ENCODE peak calls at places on chromosomes 4 and X, in eight cellular contexts. One of them, this sample, is unnamed.

GRCh38 chr4:109574931-109575804 is 15.1 kb downstream of the MCUB start:
- DNase-seq in ELF-1: no peak
- DNase-seq in AG04450: no peak
- DNase-seq in activated naive CD8-positive, alpha-beta T cell treated with anti-CD3 and anti-CD28 coated beads for 36 hours: no peak
- DNase-seq in NT2/D1: no peak
- DNase-seq in psoas muscle: no peak
- DNase-seq in NCI-H2081: peak
- DNase-seq in kidney epithelial cell: no peak
- DNase-seq in this sample: no peak

GRCh38 chr4:108650212-108651067 is at the start of gene OSTC:
- DNase-seq in ELF-1: peak
- DNase-seq in AG04450: peak
- DNase-seq in activated naive CD8-positive, alpha-beta T cell treated with anti-CD3 and anti-CD28 coated beads for 36 hours: peak
- DNase-seq in NT2/D1: peak
- DNase-seq in psoas muscle: peak
- DNase-seq in NCI-H2081: peak
- DNase-seq in kidney epithelial cell: peak
- DNase-seq in this sample: peak

GRCh38 chr4:12588572-12588971 is 895.6 kb downstream of the RAB28 start:
- DNase-seq in ELF-1: no peak
- DNase-seq in AG04450: no peak
- DNase-seq in activated naive CD8-positive, alpha-beta T cell treated with anti-CD3 and anti-CD28 coated beads for 36 hours: no peak
- DNase-seq in NT2/D1: no peak
- DNase-seq in psoas muscle: no peak
- DNase-seq in NCI-H2081: no peak
- DNase-seq in kidney epithelial cell: no peak
- DNase-seq in this sample: no peak

GRCh38 chr4:31045724-31046318 is 325.7 kb downstream of the PCDH7 start:
- DNase-seq in ELF-1: no peak
- DNase-seq in AG04450: no peak
- DNase-seq in activated naive CD8-positive, alpha-beta T cell treated with anti-CD3 and anti-CD28 coated beads for 36 hours: no peak
- DNase-seq in NT2/D1: no peak
- DNase-seq in psoas muscle: no peak
- DNase-seq in NCI-H2081: peak
- DNase-seq in kidney epithelial cell: no peak
- DNase-seq in this sample: no peak

GRCh38 chrX:46572295-46572936 is 1.1 kb upstream of the CHST7 start:
- DNase-seq in ELF-1: no peak
- DNase-seq in AG04450: no peak
- DNase-seq in activated naive CD8-positive, alpha-beta T cell treated with anti-CD3 and anti-CD28 coated beads for 36 hours: peak
- DNase-seq in NT2/D1: no peak
- DNase-seq in psoas muscle: no peak
- DNase-seq in NCI-H2081: no peak
- DNase-seq in kidney epithelial cell: no peak
- DNase-seq in this sample: no peak

GRCh38 chrX:150975655-150976390 is 7.3 kb upstream of the HMGB3 start:
- DNase-seq in ELF-1: peak
- DNase-seq in AG04450: no peak
- DNase-seq in activated naive CD8-positive, alpha-beta T cell treated with anti-CD3 and anti-CD28 coated beads for 36 hours: no peak
- DNase-seq in NT2/D1: no peak
- DNase-seq in psoas muscle: no peak
- DNase-seq in NCI-H2081: no peak
- DNase-seq in kidney epithelial cell: no peak
- DNase-seq in this sample: no peak

GRCh38 chrX:115311666-115312065 is 22.2 kb downstream of the LUZP4 start:
- DNase-seq in ELF-1: peak
- DNase-seq in AG04450: no peak
- DNase-seq in activated naive CD8-positive, alpha-beta T cell treated with anti-CD3 and anti-CD28 coated beads for 36 hours: no peak
- DNase-seq in NT2/D1: no peak
- DNase-seq in psoas muscle: no peak
- DNase-seq in NCI-H2081: no peak
- DNase-seq in kidney epithelial cell: no peak
- DNase-seq in this sample: no peak

GRCh38 chr4:182478475-182478874 is 235.3 kb downstream of the TENM3 start:
- DNase-seq in ELF-1: no peak
- DNase-seq in AG04450: no peak
- DNase-seq in activated naive CD8-positive, alpha-beta T cell treated with anti-CD3 and anti-CD28 coated beads for 36 hours: no peak
- DNase-seq in NT2/D1: no peak
- DNase-seq in psoas muscle: no peak
- DNase-seq in NCI-H2081: peak
- DNase-seq in kidney epithelial cell: no peak
- DNase-seq in this sample: no peak

GRCh38 chr4:110663206-110663605 is 40.3 kb upstream of the PITX2 start:
- DNase-seq in ELF-1: no peak
- DNase-seq in AG04450: no peak
- DNase-seq in activated naive CD8-positive, alpha-beta T cell treated with anti-CD3 and anti-CD28 coated beads for 36 hours: no peak
- DNase-seq in NT2/D1: no peak
- DNase-seq in psoas muscle: no peak
- DNase-seq in NCI-H2081: no peak
- DNase-seq in kidney epithelial cell: no peak
- DNase-seq in this sample: no peak

GRCh38 chr4:186761281-186761897 is 37.7 kb upstream of the FAT1 start:
- DNase-seq in ELF-1: no peak
- DNase-seq in AG04450: no peak
- DNase-seq in activated naive CD8-positive, alpha-beta T cell treated with anti-CD3 and anti-CD28 coated beads for 36 hours: no peak
- DNase-seq in NT2/D1: no peak
- DNase-seq in psoas muscle: no peak
- DNase-seq in NCI-H2081: no peak
- DNase-seq in kidney epithelial cell: no peak
- DNase-seq in this sample: no peak

GRCh38 chr4:38867478-38868054 is at the start of gene FAM114A1:
- DNase-seq in ELF-1: peak
- DNase-seq in AG04450: no peak
- DNase-seq in activated naive CD8-positive, alpha-beta T cell treated with anti-CD3 and anti-CD28 coated beads for 36 hours: peak
- DNase-seq in NT2/D1: no peak
- DNase-seq in psoas muscle: peak
- DNase-seq in NCI-H2081: peak
- DNase-seq in kidney epithelial cell: no peak
- DNase-seq in this sample: no peak

GRCh38 chrX:2231570-2232192 is 269.1 kb downstream of the DHRSX start:
- DNase-seq in ELF-1: no peak
- DNase-seq in AG04450: no peak
- DNase-seq in activated naive CD8-positive, alpha-beta T cell treated with anti-CD3 and anti-CD28 coated beads for 36 hours: no peak
- DNase-seq in NT2/D1: no peak
- DNase-seq in psoas muscle: no peak
- DNase-seq in NCI-H2081: no peak
- DNase-seq in kidney epithelial cell: no peak
- DNase-seq in this sample: no peak

GRCh38 chr4:86496094-86497060 is 97.7 kb upstream of the PTPN13 start:
- DNase-seq in ELF-1: no peak
- DNase-seq in AG04450: peak
- DNase-seq in activated naive CD8-positive, alpha-beta T cell treated with anti-CD3 and anti-CD28 coated beads for 36 hours: peak
- DNase-seq in NT2/D1: no peak
- DNase-seq in psoas muscle: no peak
- DNase-seq in NCI-H2081: peak
- DNase-seq in kidney epithelial cell: no peak
- DNase-seq in this sample: peak

GRCh38 chr4:27638163-27638915 is 777.7 kb downstream of the STIM2 start:
- DNase-seq in ELF-1: no peak
- DNase-seq in AG04450: no peak
- DNase-seq in activated naive CD8-positive, alpha-beta T cell treated with anti-CD3 and anti-CD28 coated beads for 36 hours: no peak
- DNase-seq in NT2/D1: no peak
- DNase-seq in psoas muscle: no peak
- DNase-seq in NCI-H2081: no peak
- DNase-seq in kidney epithelial cell: no peak
- DNase-seq in this sample: no peak

GRCh38 chr4:1366371-1367229 is 19.6 kb downstream of the UVSSA start:
- DNase-seq in ELF-1: no peak
- DNase-seq in AG04450: no peak
- DNase-seq in activated naive CD8-positive, alpha-beta T cell treated with anti-CD3 and anti-CD28 coated beads for 36 hours: no peak
- DNase-seq in NT2/D1: no peak
- DNase-seq in psoas muscle: no peak
- DNase-seq in NCI-H2081: no peak
- DNase-seq in kidney epithelial cell: no peak
- DNase-seq in this sample: no peak

GRCh38 chrX:154059231-154059630 is 38.3 kb downstream of the MECP2 start:
- DNase-seq in ELF-1: no peak
- DNase-seq in AG04450: no peak
- DNase-seq in activated naive CD8-positive, alpha-beta T cell treated with anti-CD3 and anti-CD28 coated beads for 36 hours: no peak
- DNase-seq in NT2/D1: no peak
- DNase-seq in psoas muscle: no peak
- DNase-seq in NCI-H2081: no peak
- DNase-seq in kidney epithelial cell: no peak
- DNase-seq in this sample: no peak

GRCh38 chrX:11525685-11526084 is 140.0 kb downstream of the ARHGAP6 start:
- DNase-seq in ELF-1: no peak
- DNase-seq in AG04450: no peak
- DNase-seq in activated naive CD8-positive, alpha-beta T cell treated with anti-CD3 and anti-CD28 coated beads for 36 hours: no peak
- DNase-seq in NT2/D1: no peak
- DNase-seq in psoas muscle: no peak
- DNase-seq in NCI-H2081: no peak
- DNase-seq in kidney epithelial cell: no peak
- DNase-seq in this sample: no peak

GRCh38 chr4:184664445-184665210 is 15.1 kb downstream of the PRIMPOL start:
- DNase-seq in ELF-1: peak
- DNase-seq in AG04450: no peak
- DNase-seq in activated naive CD8-positive, alpha-beta T cell treated with anti-CD3 and anti-CD28 coated beads for 36 hours: no peak
- DNase-seq in NT2/D1: no peak
- DNase-seq in psoas muscle: no peak
- DNase-seq in NCI-H2081: no peak
- DNase-seq in kidney epithelial cell: no peak
- DNase-seq in this sample: peak

GRCh38 chrX:154981116-154981411 is 41.5 kb downstream of the F8 start:
- DNase-seq in ELF-1: no peak
- DNase-seq in AG04450: no peak
- DNase-seq in activated naive CD8-positive, alpha-beta T cell treated with anti-CD3 and anti-CD28 coated beads for 36 hours: no peak
- DNase-seq in NT2/D1: no peak
- DNase-seq in psoas muscle: no peak
- DNase-seq in NCI-H2081: no peak
- DNase-seq in kidney epithelial cell: no peak
- DNase-seq in this sample: no peak

GRCh38 chrX:75746891-75747639 is 38.0 kb downstream of the MAGEE2 start:
- DNase-seq in ELF-1: peak
- DNase-seq in AG04450: no peak
- DNase-seq in activated naive CD8-positive, alpha-beta T cell treated with anti-CD3 and anti-CD28 coated beads for 36 hours: peak
- DNase-seq in NT2/D1: peak
- DNase-seq in psoas muscle: peak
- DNase-seq in NCI-H2081: peak
- DNase-seq in kidney epithelial cell: no peak
- DNase-seq in this sample: no peak

GRCh38 chr4:177108708-177109107 is 201.0 kb upstream of the NEIL3 start:
- DNase-seq in ELF-1: no peak
- DNase-seq in AG04450: peak
- DNase-seq in activated naive CD8-positive, alpha-beta T cell treated with anti-CD3 and anti-CD28 coated beads for 36 hours: no peak
- DNase-seq in NT2/D1: no peak
- DNase-seq in psoas muscle: no peak
- DNase-seq in NCI-H2081: no peak
- DNase-seq in kidney epithelial cell: no peak
- DNase-seq in this sample: no peak

GRCh38 chr4:7807351-7807921 is 132.2 kb downstream of the AFAP1 start:
- DNase-seq in ELF-1: no peak
- DNase-seq in AG04450: no peak
- DNase-seq in activated naive CD8-positive, alpha-beta T cell treated with anti-CD3 and anti-CD28 coated beads for 36 hours: no peak
- DNase-seq in NT2/D1: no peak
- DNase-seq in psoas muscle: no peak
- DNase-seq in NCI-H2081: no peak
- DNase-seq in kidney epithelial cell: no peak
- DNase-seq in this sample: no peak

GRCh38 chr4:81453024-81453423 is 18.7 kb downstream of the RASGEF1B start:
- DNase-seq in ELF-1: peak
- DNase-seq in AG04450: no peak
- DNase-seq in activated naive CD8-positive, alpha-beta T cell treated with anti-CD3 and anti-CD28 coated beads for 36 hours: no peak
- DNase-seq in NT2/D1: no peak
- DNase-seq in psoas muscle: no peak
- DNase-seq in NCI-H2081: no peak
- DNase-seq in kidney epithelial cell: no peak
- DNase-seq in this sample: no peak

GRCh38 chr4:137530176-137530575 is 2.1 kb downstream of the PCDH18 start:
- DNase-seq in ELF-1: no peak
- DNase-seq in AG04450: no peak
- DNase-seq in activated naive CD8-positive, alpha-beta T cell treated with anti-CD3 and anti-CD28 coated beads for 36 hours: no peak
- DNase-seq in NT2/D1: no peak
- DNase-seq in psoas muscle: no peak
- DNase-seq in NCI-H2081: no peak
- DNase-seq in kidney epithelial cell: no peak
- DNase-seq in this sample: no peak

GRCh38 chr4:106809083-106809482 is 227.0 kb downstream of the DKK2 start:
- DNase-seq in ELF-1: no peak
- DNase-seq in AG04450: no peak
- DNase-seq in activated naive CD8-positive, alpha-beta T cell treated with anti-CD3 and anti-CD28 coated beads for 36 hours: no peak
- DNase-seq in NT2/D1: peak
- DNase-seq in psoas muscle: no peak
- DNase-seq in NCI-H2081: peak
- DNase-seq in kidney epithelial cell: no peak
- DNase-seq in this sample: peak

GRCh38 chrX:115177941-115178340 is 11.3 kb upstream of the RBMXL3 start:
- DNase-seq in ELF-1: no peak
- DNase-seq in AG04450: peak
- DNase-seq in activated naive CD8-positive, alpha-beta T cell treated with anti-CD3 and anti-CD28 coated beads for 36 hours: no peak
- DNase-seq in NT2/D1: peak
- DNase-seq in psoas muscle: no peak
- DNase-seq in NCI-H2081: no peak
- DNase-seq in kidney epithelial cell: no peak
- DNase-seq in this sample: no peak

GRCh38 chr4:71211748-71212147 is 127.1 kb upstream of the SLC4A4 start:
- DNase-seq in ELF-1: no peak
- DNase-seq in AG04450: no peak
- DNase-seq in activated naive CD8-positive, alpha-beta T cell treated with anti-CD3 and anti-CD28 coated beads for 36 hours: no peak
- DNase-seq in NT2/D1: no peak
- DNase-seq in psoas muscle: peak
- DNase-seq in NCI-H2081: no peak
- DNase-seq in kidney epithelial cell: no peak
- DNase-seq in this sample: no peak

GRCh38 chrX:134764202-134764785 is 106.0 kb upstream of the PLAC1 start:
- DNase-seq in ELF-1: peak
- DNase-seq in AG04450: no peak
- DNase-seq in activated naive CD8-positive, alpha-beta T cell treated with anti-CD3 and anti-CD28 coated beads for 36 hours: no peak
- DNase-seq in NT2/D1: no peak
- DNase-seq in psoas muscle: no peak
- DNase-seq in NCI-H2081: no peak
- DNase-seq in kidney epithelial cell: no peak
- DNase-seq in this sample: peak

GRCh38 chr4:2843909-2844584 is 403 bp downstream of the ADD1 start:
- DNase-seq in ELF-1: peak
- DNase-seq in AG04450: no peak
- DNase-seq in activated naive CD8-positive, alpha-beta T cell treated with anti-CD3 and anti-CD28 coated beads for 36 hours: no peak
- DNase-seq in NT2/D1: no peak
- DNase-seq in psoas muscle: peak
- DNase-seq in NCI-H2081: no peak
- DNase-seq in kidney epithelial cell: no peak
- DNase-seq in this sample: no peak

GRCh38 chr4:2786152-2786671 is 6.7 kb upstream of the SH3BP2 start:
- DNase-seq in ELF-1: no peak
- DNase-seq in AG04450: no peak
- DNase-seq in activated naive CD8-positive, alpha-beta T cell treated with anti-CD3 and anti-CD28 coated beads for 36 hours: peak
- DNase-seq in NT2/D1: no peak
- DNase-seq in psoas muscle: no peak
- DNase-seq in NCI-H2081: no peak
- DNase-seq in kidney epithelial cell: no peak
- DNase-seq in this sample: no peak

GRCh38 chr4:15925830-15926229 is 12.7 kb downstream of the FGFBP1 start:
- DNase-seq in ELF-1: no peak
- DNase-seq in AG04450: no peak
- DNase-seq in activated naive CD8-positive, alpha-beta T cell treated with anti-CD3 and anti-CD28 coated beads for 36 hours: no peak
- DNase-seq in NT2/D1: no peak
- DNase-seq in psoas muscle: no peak
- DNase-seq in NCI-H2081: peak
- DNase-seq in kidney epithelial cell: no peak
- DNase-seq in this sample: no peak

This sample was measured in HL-60.